ENCODE peak calls at places on chromosome 1, in four cellular contexts. J is HepG2, P is H1, Y is GM12878. C is an unnamed sample. For H3K79me2, the result is how much of the 10 kb centered on the place peaks cover.

GRCh38 chr1:32701951-32702598 is 495 bp downstream of the SYNC start:
- DNase-seq in J (no peak), Y (no peak), P (no peak), C (no peak)

GRCh38 chr1:202283991-202284390 is 57.7 kb downstream of the UBE2T start:
- DNase-seq in Y (no peak), P (no peak), J (no peak), C (no peak)

GRCh38 chr1:8702121-8702520 is 115.3 kb downstream of the RERE start:
- DNase-seq in J (peak), P (no peak), Y (no peak), C (no peak)

GRCh38 chr1:66282343-66282852 is 251.6 kb upstream of the SGIP1 start:
- DNase-seq in J (no peak), P (no peak), Y (peak), C (no peak)

GRCh38 chr1:159441360-159441759 is 1.8 kb downstream of the OR10J1 start:
- DNase-seq in Y (no peak), P (no peak), J (no peak), C (no peak)

GRCh38 chr1:18091660-18092446 is 15.7 kb upstream of the IGSF21 start:
- DNase-seq in J (no peak), Y (no peak), P (no peak), C (no peak)

GRCh38 chr1:83029916-83030315 is 969.0 kb downstream of the TTLL7 start:
- DNase-seq in J (no peak), Y (no peak), P (no peak), C (no peak)

GRCh38 chr1:3573499-3573898 is 37.8 kb downstream of the MEGF6 start:
- DNase-seq in Y (no peak), J (no peak), P (no peak), C (no peak)

GRCh38 chr1:231631717-231632116 is 5.1 kb downstream of the DISC1 start:
- DNase-seq in P (no peak), J (no peak), Y (no peak), C (no peak)

GRCh38 chr1:241926141-241926540 is 31.4 kb upstream of the BECN2 start:
- DNase-seq in Y (no peak), J (no peak), P (no peak), C (no peak)

GRCh38 chr1:119251751-119252150 is 111.3 kb upstream of the WARS2 start:
- DNase-seq in P (no peak), J (no peak), Y (no peak), C (no peak)

GRCh38 chr1:167676205-167676915 is 45.4 kb upstream of the MPZL1 start:
- DNase-seq in J (no peak), P (no peak), Y (peak), C (no peak)

GRCh38 chr1:194787001-194787400 is 1600.6 kb upstream of the B3GALT2 start:
- DNase-seq in Y (no peak), J (no peak), P (no peak), C (no peak)

GRCh38 chr1:44717196-44717595 is 13.8 kb downstream of the RNU5D-1 start:
- DNase-seq in J (no peak), P (no peak), Y (no peak), C (no peak)

GRCh38 chr1:152442765-152443164 is 28.7 kb upstream of the CRNN start:
- DNase-seq in J (no peak), P (no peak), Y (no peak), C (no peak)

GRCh38 chr1:246450485-246451251 is 56.4 kb downstream of the SMYD3 start:
- DNase-seq in P (no peak), J (peak), Y (no peak), C (peak)

GRCh38 chr1:5620997-5621396 is 371.2 kb downstream of the NPHP4 start:
- DNase-seq in P (peak), Y (no peak), J (peak), C (peak)

GRCh38 chr1:157170677-157171515 is 32.7 kb upstream of the ETV3 start:
- DNase-seq in J (peak), Y (no peak), P (no peak), C (peak)

GRCh38 chr1:199758626-199759255 is 268.8 kb upstream of the NR5A2 start:
- DNase-seq in P (no peak), J (no peak), Y (no peak), C (no peak)

GRCh38 chr1:170149971-170150370 is 4.2 kb downstream of the NTMT2 start:
- DNase-seq in J (no peak), Y (no peak), P (no peak), C (no peak)

GRCh38 chr1:211715976-211716375 is 40.6 kb upstream of the NEK2 start:
- DNase-seq in J (no peak), Y (no peak), P (no peak), C (no peak)

GRCh38 chr1:93029317-93029716 is 49.8 kb upstream of the MTF2 start:
- DNase-seq in P (no peak), Y (peak), J (no peak), C (no peak)

DNA sequence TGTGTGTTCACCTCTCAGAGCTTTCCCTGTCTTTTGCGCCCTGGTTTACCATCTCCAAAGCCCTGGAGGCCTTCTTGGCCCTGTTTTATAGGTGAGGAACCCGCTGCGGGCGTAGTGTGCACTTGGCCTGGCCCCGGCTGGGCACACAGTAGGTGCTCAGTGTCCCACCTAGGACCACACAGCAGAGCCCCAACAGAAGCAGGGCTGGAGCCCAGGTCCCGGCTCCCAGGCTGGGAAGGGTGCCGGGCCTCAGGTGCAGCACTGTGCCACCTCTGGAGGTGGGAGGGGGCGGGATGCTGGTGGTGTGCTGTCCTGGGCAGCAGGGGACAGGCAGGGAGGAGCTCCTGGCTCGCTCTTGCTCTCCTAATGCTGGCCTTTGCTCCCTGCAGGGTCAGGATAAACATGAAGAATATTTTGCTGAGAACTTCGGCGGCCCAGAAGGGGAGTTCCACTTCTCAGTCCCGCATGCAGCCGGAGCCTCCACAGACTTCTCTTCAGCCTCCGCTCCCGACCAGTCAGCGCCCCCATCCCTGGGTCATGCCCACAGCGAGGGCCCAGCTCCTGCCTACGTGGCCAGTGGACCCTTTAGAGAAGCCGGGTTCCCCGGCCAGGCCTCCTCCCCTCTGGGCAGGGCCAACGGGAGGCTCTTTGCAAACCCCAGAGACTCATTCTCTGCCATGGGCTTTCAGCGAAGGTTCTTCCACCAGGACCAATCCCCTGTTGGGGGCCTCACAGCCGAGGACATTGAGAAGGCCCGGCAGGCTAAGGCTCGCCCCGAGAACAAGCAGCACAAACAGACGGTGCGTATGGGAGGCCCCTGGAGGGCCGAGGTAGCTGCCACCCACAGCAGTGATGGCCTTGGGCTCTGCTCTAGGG is 24.8 kb downstream of the COQ8A start:
- DNase-seq in Y (no peak), J (no peak), P (no peak), C (no peak)
- TF ChIP-seq HDAC6 in Y (no peak), J (no peak), P (no peak), C (no peak)

GRCh38 chr1:91874167-91874566 is 11.8 kb downstream of the TGFBR3 start:
- DNase-seq in J (no peak), P (no peak), Y (no peak), C (no peak)

GRCh38 chr1:91879739-91880138 is 6.2 kb downstream of the TGFBR3 start:
- DNase-seq in P (no peak), Y (no peak), J (no peak), C (no peak)

GRCh38 chr1:91876040-91876470 is 9.9 kb downstream of the TGFBR3 start:
- DNase-seq in Y (peak), J (no peak), P (no peak), C (no peak)

GRCh38 chr1:91877574-91878208 is 8.3 kb downstream of the TGFBR3 start:
- DNase-seq in P (no peak), J (no peak), Y (no peak), C (no peak)

DNA sequence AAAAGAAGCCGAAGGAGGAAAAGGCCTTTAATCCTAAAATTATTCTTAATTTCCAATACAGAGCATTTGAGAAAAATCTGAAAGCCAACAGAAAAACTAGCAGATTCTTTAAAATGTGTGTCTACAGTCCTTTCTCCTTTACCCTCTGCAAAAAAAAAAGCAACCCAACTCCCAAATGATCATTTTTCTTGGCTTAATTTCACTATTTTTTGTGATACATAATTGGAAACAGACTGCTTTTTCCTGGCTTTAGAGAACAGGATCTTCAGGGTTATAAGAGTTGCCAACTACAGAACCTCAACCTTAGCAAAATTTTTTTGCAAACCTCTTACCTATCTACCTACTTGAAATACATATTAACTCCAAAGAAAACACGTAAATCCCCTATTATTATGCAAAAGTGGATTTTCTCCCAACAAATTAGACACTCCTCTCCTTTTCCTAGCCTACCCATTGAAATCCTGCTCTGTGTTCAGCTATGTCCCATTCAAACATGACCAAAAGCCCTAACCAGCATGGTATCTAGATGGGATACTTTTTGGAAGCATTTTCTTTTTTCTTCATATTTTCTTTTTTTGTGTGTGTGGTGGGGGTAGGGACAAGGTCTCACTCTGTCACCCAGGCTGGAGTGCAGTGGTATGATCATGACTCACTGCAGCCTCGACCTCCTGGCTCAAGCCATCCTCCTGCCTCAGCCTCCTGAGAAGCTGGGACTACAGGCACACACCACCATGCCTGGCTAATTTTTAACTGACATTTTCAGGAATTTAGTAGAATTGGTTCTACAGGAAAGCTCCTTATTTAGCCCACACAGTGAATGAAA is 9.0 kb downstream of the TGFBR3 start:
- DNase-seq in Y (no peak), P (no peak), J (no peak), C (no peak)
- H3K79me2 ChIP-seq in Y (under half), P (under half), J (half or more), C (under half)

GRCh38 chr1:58392083-58392482 is 154.4 kb downstream of the OMA1 start:
- DNase-seq in P (no peak), Y (peak), J (no peak), C (no peak)

GRCh38 chr1:58391514-58391913 is 155.0 kb downstream of the OMA1 start:
- DNase-seq in Y (no peak), J (no peak), P (no peak), C (no peak)

GRCh38 chr1:58391056-58391455 is 155.5 kb downstream of the OMA1 start:
- DNase-seq in J (no peak), Y (no peak), P (no peak), C (no peak)

GRCh38 chr1:58395355-58395754 is 151.2 kb downstream of the OMA1 start:
- DNase-seq in J (peak), Y (no peak), P (no peak), C (no peak)

DNA sequence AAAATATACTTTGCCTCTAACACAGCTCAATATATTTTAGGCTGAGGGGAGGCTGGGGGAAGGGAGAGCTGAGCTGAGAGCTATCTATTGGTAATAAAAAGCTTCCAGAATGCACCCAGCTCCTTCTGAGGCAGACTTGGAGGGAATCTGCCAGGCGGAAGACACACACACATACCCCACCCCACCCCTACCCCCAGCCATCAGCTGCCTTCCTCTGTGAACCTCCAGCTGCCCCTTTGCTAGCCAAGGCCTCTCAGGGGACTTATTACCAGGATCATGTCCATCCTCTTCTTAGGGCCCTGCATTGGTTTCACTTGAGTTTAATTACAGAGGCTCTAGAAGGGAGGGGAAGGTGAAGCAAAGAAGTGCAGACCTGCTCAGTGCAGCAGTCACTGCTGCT is 156.5 kb downstream of the OMA1 start:
- DNase-seq in P (no peak), J (no peak), Y (no peak), C (no peak)
- TF ChIP-seq HDAC6 in P (no peak), J (no peak), Y (no peak), C (no peak)

GRCh38 chr1:204846546-204846945 is 24.1 kb upstream of the NFASC start:
- DNase-seq in J (no peak), Y (no peak), P (no peak), C (no peak)

GRCh38 chr1:204842369-204842768 is 28.3 kb upstream of the NFASC start:
- DNase-seq in Y (no peak), J (no peak), P (no peak), C (no peak)

GRCh38 chr1:204841798-204842197 is 28.9 kb upstream of the NFASC start:
- DNase-seq in Y (no peak), P (no peak), J (no peak), C (no peak)

GRCh38 chr1:204842892-204843291 is 27.8 kb upstream of the NFASC start:
- DNase-seq in P (no peak), Y (no peak), J (no peak), C (no peak)

GRCh38 chr1:204844326-204844725 is 26.3 kb upstream of the NFASC start:
- DNase-seq in Y (no peak), J (no peak), P (no peak), C (no peak)
- H3K79me2 ChIP-seq in Y (under half), J (under half), P (under half), C (under half)

GRCh38 chr1:162892916-162893714 is 32.1 kb upstream of the CCDC190 start:
- DNase-seq in J (peak), Y (no peak), P (no peak), C (no peak)
- TF ChIP-seq HDAC6 in J (no peak), Y (no peak), P (no peak), C (no peak)

GRCh38 chr1:156012051-156012817 is 8.5 kb downstream of the SSR2 start:
- DNase-seq in P (no peak), Y (peak), J (no peak), C (no peak)
- H3K79me2 ChIP-seq in P (under half), Y (under half), J (under half), C (under half)

DNA sequence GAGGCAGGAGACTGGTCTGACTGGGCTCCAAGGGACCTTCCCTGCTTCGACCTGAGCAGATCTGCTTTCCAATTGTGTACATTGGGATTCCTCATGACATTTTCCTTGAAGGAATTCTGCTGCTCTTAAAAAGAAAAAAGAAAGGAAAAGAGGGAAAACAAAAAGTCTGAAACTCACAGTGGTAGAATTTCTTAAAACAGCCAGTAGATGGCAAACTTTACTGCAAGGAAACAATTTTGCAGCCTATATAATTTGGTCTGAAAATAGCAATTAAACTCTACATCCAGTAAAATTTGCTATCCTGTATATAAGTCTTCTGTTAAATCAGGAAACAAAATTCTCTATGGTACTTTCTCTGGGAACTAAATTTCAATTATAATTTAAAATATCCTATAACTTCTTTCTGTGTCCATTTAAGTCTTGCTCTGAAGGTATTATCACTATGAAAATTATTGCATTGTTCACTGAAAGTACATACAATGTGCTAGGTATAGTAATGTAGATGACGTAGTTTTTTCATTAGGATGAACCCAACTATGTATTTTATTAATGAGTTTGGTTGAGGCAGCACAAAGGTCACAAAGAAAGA is 59.8 kb downstream of the CRB1 start:
- DNase-seq in Y (no peak), P (no peak), J (no peak), C (no peak)
- TF ChIP-seq HDAC6 in Y (no peak), P (no peak), J (no peak), C (no peak)

GRCh38 chr1:187836557-187836956 is 1007.8 kb downstream of the PLA2G4A start:
- DNase-seq in P (no peak), J (no peak), Y (no peak), C (no peak)
- H3K79me2 ChIP-seq in P (under half), J (under half), Y (under half), C (under half)

GRCh38 chr1:2049517-2050481 is at the start of gene PRKCZ:
- DNase-seq in J (peak), P (peak), Y (peak), C (peak)
- TF ChIP-seq HDAC6 in J (no peak), P (no peak), Y (no peak), C (no peak)

GRCh38 chr1:193083365-193084088 is 21.7 kb downstream of the GLRX2 start:
- DNase-seq in Y (peak), P (no peak), J (no peak), C (no peak)
- H3K79me2 ChIP-seq in Y (under half), P (under half), J (under half), C (under half)

C was measured in K562.